ENCODE peak calls at places on chromosomes 16 and 17, in nine cellular contexts. C is naive B cell; S is nucleus accumbens; X is HCT116; K is effector CD8-positive, alpha-beta T cell; H is NCI-H187; E is sciatic nerve; N is fibroblast of lung; Q is CD4-positive, CD25-positive, alpha-beta regulatory T cell. Y is an unnamed sample.

GRCh38 chr16:19382887-19383816 is 34.5 kb upstream of the TMC5 start:
- DNase-seq in E (no peak), N (no peak), X (no peak), H (peak), Q (no peak), C (no peak), K (no peak), S (peak), Y (peak)

GRCh38 chr17:78224226-78225087 is 7.0 kb upstream of the TMEM235 start:
- DNase-seq in X (no peak), C (no peak), K (no peak), N (no peak), S (peak), Q (no peak), E (no peak), H (no peak), Y (peak)

GRCh38 chr16:48499822-48500440 is 110.0 kb downstream of the N4BP1 start:
- DNase-seq in E (no peak), Q (no peak), S (no peak), C (no peak), H (no peak), X (no peak), K (no peak), N (peak), Y (peak)

GRCh38 chr16:9092963-9093477 is 1.6 kb downstream of the HAPSTR1 start:
- DNase-seq in S (no peak), X (no peak), N (no peak), K (peak), H (peak), Q (peak), C (no peak), E (peak), Y (no peak)

GRCh38 chr17:35612924-35613521 is 25.9 kb downstream of the AP2B1 start:
- DNase-seq in E (peak), N (peak), K (no peak), X (peak), S (no peak), C (peak), H (no peak), Q (peak), Y (peak)

GRCh38 chr17:80868022-80868609 is 123.5 kb upstream of the CHMP6 start:
- DNase-seq in X (no peak), C (no peak), E (no peak), K (no peak), H (no peak), N (no peak), Q (no peak), S (no peak), Y (no peak)

GRCh38 chr16:85563515-85564276 is 49.4 kb upstream of the GSE1 start:
- DNase-seq in S (no peak), Q (no peak), E (peak), X (no peak), N (peak), H (no peak), C (no peak), K (no peak), Y (no peak)

GRCh38 chr17:34575182-34575581 is 4.2 kb upstream of the TMEM132E start:
- DNase-seq in Q (no peak), H (no peak), S (no peak), E (no peak), K (no peak), C (no peak), X (no peak), N (no peak), Y (no peak)

GRCh38 chr17:47072881-47073280 is 93.8 kb upstream of the RPRML start:
- DNase-seq in E (no peak), Q (no peak), H (no peak), N (peak), C (no peak), K (no peak), S (peak), X (no peak), Y (peak)

GRCh38 chr16:30068750-30069574 is 3.4 kb downstream of the ALDOA start:
- DNase-seq in K (peak), N (no peak), Q (peak), X (no peak), H (no peak), E (no peak), C (peak), S (no peak), Y (no peak)

GRCh38 chr16:24102120-24102740 is 153.9 kb upstream of the CACNG3 start:
- DNase-seq in N (no peak), H (no peak), S (no peak), K (no peak), E (no peak), C (no peak), Q (no peak), X (no peak), Y (peak)

GRCh38 chr17:72974605-72975232 is 117.8 kb downstream of the SLC39A11 start:
- DNase-seq in H (no peak), X (no peak), S (no peak), E (no peak), C (no peak), N (peak), K (no peak), Q (no peak), Y (no peak)

Y was measured in hippocampal formation.